ENCODE peak calls at places on chromosomes 5 and 9, in eight cellular contexts. M is testis, N is B cell, Z is A549, K is RWPE1, E is K562, F is mesothelial cell of epicardium, W is fibroblast of pulmonary artery. H is an unnamed sample.

GRCh38 chr5:177327539-177328522 is 16.1 kb upstream of the MXD3 start:
- DNase-seq in W (peak; percentile 77), E (no peak), K (peak; percentile 29), M (no peak), F (no peak), N (no peak), Z (no peak), H (peak; percentile 72)

GRCh38 chr5:32538031-32538547 is 47.3 kb upstream of the SUB1 start:
- DNase-seq in K (no peak), W (peak; percentile 33), N (peak; percentile 75), M (peak; percentile 61), F (no peak), Z (no peak), E (no peak), H (peak; percentile 68)

GRCh38 chr9:133148351-133149129 is 15.2 kb downstream of the GBGT1 start:
- DNase-seq in M (no peak), K (peak; percentile 71), N (peak; percentile 75), F (peak; percentile 62), Z (no peak), W (peak; percentile 30), E (no peak), H (peak; percentile 75)

GRCh38 chr5:158165647-158166046 is 306.7 kb upstream of the CLINT1 start:
- DNase-seq in E (no peak), M (no peak), N (no peak), K (no peak), Z (no peak), F (no peak), W (no peak), H (no peak)

GRCh38 chr5:92836861-92837755 is 743.9 kb downstream of the NR2F1-AS1 start:
- DNase-seq in E (no peak), Z (no peak), M (no peak), F (no peak), N (no peak), W (peak; percentile 22), K (no peak), H (no peak)

GRCh38 chr5:159094745-159095144 is 5.0 kb downstream of the EBF1 start:
- DNase-seq in K (peak; percentile 62), W (peak; percentile 94), N (peak; percentile 70), M (peak; percentile 79), Z (peak; percentile 93), E (peak; percentile 62), F (peak; percentile 69), H (peak; percentile 81)

GRCh38 chr5:177509361-177509951 is at the start of gene DOK3:
- DNase-seq in N (peak; percentile 82), E (peak; percentile 66), F (no peak), K (no peak), Z (no peak), W (no peak), M (no peak), H (no peak)

GRCh38 chr9:115952667-115953316 is 200.8 kb upstream of the PAPPA start:
- DNase-seq in F (no peak), W (peak; percentile 78), E (no peak), K (no peak), M (no peak), N (no peak), Z (peak; percentile 84), H (no peak)

GRCh38 chr9:134709512-134710270 is 68.1 kb downstream of the COL5A1 start:
- DNase-seq in F (no peak), Z (no peak), W (peak; percentile 53), K (no peak), E (no peak), M (no peak), N (no peak), H (peak; percentile 72)

GRCh38 chr9:134939080-134939733 is 21.5 kb upstream of the FCN1 start:
- DNase-seq in F (no peak), W (no peak), N (no peak), K (peak; percentile 36), Z (no peak), E (no peak), M (no peak), H (no peak)

GRCh38 chr5:133990396-133990795 is 14.4 kb downstream of the VDAC1 start:
- DNase-seq in F (no peak), N (no peak), K (no peak), Z (no peak), M (no peak), W (no peak), E (no peak), H (no peak)

GRCh38 chr9:72526901-72527800 is 5.7 kb downstream of the TMC1 start:
- DNase-seq in F (peak; percentile 62), N (peak; percentile 20), K (peak; percentile 83), M (peak; percentile 78), Z (peak; percentile 88), W (peak; percentile 96), E (peak; percentile 9), H (peak; percentile 44)

GRCh38 chr5:100584889-100585288 is 49.7 kb downstream of the FAM174A start:
- DNase-seq in W (no peak), K (no peak), N (no peak), F (no peak), E (no peak), M (no peak), Z (no peak), H (no peak)

GRCh38 chr5:120017523-120017922 is 388.2 kb downstream of the FAM170A start:
- DNase-seq in N (no peak), M (no peak), W (no peak), Z (no peak), E (no peak), K (peak; percentile 53), F (no peak), H (no peak)

GRCh38 chr5:74766348-74766886 is 500 bp downstream of the GFM2 start:
- DNase-seq in Z (peak; percentile 62), W (peak; percentile 51), K (peak; percentile 75), N (peak; percentile 58), M (no peak), F (no peak), E (peak; percentile 42), H (no peak)
- TF ChIP-seq CTCF in Z (peak; percentile 53), W (peak; percentile 29), K (peak; percentile 75), N (peak; percentile 74), M (peak; percentile 49), F (peak; percentile 40), E (peak; percentile 20), H (peak; percentile 51)

GRCh38 chr5:42513246-42513645 is 90.0 kb downstream of the GHR start:
- DNase-seq in Z (no peak), N (no peak), K (no peak), M (no peak), F (no peak), W (no peak), E (no peak), H (no peak)

GRCh38 chr5:42516282-42517042 is 93.2 kb downstream of the GHR start:
- DNase-seq in K (no peak), N (no peak), W (no peak), F (no peak), E (no peak), Z (no peak), M (no peak), H (no peak)

GRCh38 chr5:42515504-42515903 is 92.3 kb downstream of the GHR start:
- DNase-seq in N (no peak), K (no peak), Z (no peak), M (no peak), F (no peak), E (no peak), W (no peak), H (no peak)

GRCh38 chr5:42517164-42517563 is 93.9 kb downstream of the GHR start:
- DNase-seq in M (no peak), K (no peak), N (no peak), Z (no peak), W (no peak), F (no peak), E (no peak), H (no peak)

GRCh38 chr5:42514759-42515158 is 91.5 kb downstream of the GHR start:
- DNase-seq in Z (peak; percentile 9), N (peak; percentile 35), K (no peak), W (no peak), F (no peak), E (no peak), M (no peak), H (no peak)
- TF ChIP-seq CTCF in Z (no peak), N (peak; percentile 46), K (no peak), W (no peak), F (no peak), E (peak; percentile 13), M (no peak), H (no peak)

DNA sequence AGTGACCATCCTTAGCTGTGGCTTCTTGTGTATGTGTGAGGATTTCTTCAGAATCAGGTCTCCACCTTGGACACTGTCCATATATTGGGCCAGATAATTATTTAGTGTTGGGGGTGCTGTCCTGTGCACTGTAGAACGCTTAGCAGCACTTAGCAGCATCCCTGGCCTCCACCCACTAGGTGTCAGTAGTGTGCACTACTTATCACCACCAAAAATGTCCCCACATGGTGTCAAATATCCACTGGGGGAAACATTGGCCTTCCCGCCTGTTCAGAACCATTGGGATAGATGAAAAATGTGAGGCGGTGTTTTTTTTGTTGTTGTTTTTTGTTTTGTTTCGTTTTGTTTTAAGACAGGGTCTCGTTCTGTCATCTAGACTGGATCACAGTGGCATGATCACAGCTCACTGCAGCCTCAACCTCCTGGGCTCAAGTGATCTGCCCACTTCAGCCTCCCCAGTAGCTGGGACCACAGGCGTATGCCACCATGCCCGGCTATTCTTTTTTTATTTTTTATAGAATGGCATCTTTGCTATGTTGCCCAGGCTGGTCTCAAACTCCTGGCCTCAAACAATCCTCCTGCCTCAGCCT is 67.7 kb downstream of the TENT4A start:
- DNase-seq in N (no peak), K (no peak), Z (peak; percentile 53), E (peak; percentile 68), M (peak; percentile 46), W (no peak), F (no peak), H (no peak)
- TF ChIP-seq CTCF in N (peak; percentile 35), K (peak; percentile 47), Z (no peak), E (peak; percentile 86), M (no peak), W (peak; percentile 34), F (no peak), H (peak; percentile 9)

DNA sequence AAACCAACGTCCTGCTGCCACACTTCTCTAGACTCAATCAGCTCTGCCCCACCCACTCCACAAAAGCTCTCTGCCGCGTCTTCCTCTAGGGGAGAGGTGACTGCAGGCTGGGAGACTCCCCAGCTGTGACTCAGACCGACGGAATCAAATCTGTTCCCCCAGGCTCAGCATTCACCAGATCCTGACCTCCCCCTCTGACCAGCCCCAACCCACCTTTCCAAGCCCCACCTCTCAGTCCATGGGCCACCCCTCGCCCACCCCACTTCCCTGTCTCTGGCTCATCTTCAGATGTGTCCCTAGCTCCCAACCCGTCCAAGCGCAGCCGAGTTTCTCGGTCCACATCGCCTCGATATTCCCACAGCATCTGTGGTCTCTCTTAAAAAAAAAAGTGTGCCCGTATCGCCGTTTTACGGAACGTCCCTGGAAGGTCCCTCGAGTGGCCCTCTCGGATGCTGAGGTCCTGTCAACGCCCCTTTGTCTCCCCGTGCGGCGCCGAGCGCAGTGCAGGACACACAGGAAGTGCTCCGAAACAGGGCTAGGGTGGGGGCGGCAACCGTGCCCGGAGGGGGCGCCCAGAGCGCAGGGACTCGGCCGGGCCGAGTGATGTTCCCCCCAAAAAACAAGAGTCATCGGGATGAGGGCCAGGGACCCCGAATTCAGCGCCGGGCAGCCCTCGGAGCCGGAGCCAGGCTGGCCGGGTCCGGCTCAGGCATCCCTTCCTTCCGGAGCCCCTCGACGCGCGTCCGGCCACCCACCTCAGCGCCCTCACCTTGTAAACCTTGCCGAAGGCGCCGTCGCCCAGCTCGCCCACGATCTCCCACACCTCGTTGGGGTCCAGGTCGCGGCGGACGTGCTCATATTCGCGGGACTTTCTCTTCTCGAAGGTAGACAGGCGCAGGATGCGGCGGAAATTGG is 649 bp downstream of the STK10 start:
- DNase-seq in E (peak; percentile 42), F (no peak), W (peak; percentile 63), Z (peak; percentile 58), M (peak; percentile 68), K (peak; percentile 95), N (peak; percentile 75), H (peak; percentile 64)
- TF ChIP-seq CTCF in E (no peak), F (no peak), W (no peak), Z (no peak), M (no peak), K (no peak), N (no peak), H (no peak)